ENCODE peak calls at places on chromosomes 1 and 21, in eight cellular contexts. F, O, J, P, K, I, T and R are unnamed samples.
A peak's percentile ranks its signal among the peaks of the same experiment; 100 is the strongest.

GRCh38 chr1:195335541-195335940 is 1272.7 kb downstream of the KCNT2 start:
- DNase-seq in F (no peak), O (no peak), J (no peak), P (no peak), K (no peak), I (no peak), T (no peak), R (no peak)

GRCh38 chr1:66778969-66779368 is 22.1 kb downstream of the INSL5 start:
- DNase-seq in F (no peak), O (no peak), J (no peak), P (no peak), K (no peak), I (no peak), T (no peak), R (no peak)

GRCh38 chr21:34881894-34882371 is 167.2 kb downstream of the RUNX1 start:
- DNase-seq in F (no peak), O (peak; percentile 86), J (peak; percentile 87), P (no peak), K (no peak), I (no peak), T (no peak), R (peak; percentile 82)

GRCh38 chr1:220189750-220190347 is 82.4 kb downstream of the RAB3GAP2 start:
- DNase-seq in F (no peak), O (peak; percentile 60), J (no peak), P (no peak), K (no peak), I (peak; percentile 34), T (no peak), R (peak; percentile 4)

GRCh38 chr1:160910351-160910750 is 25.4 kb upstream of the ITLN1 start:
- DNase-seq in F (no peak), O (no peak), J (no peak), P (no peak), K (no peak), I (no peak), T (no peak), R (no peak)

GRCh38 chr1:45507195-45507594 is 7.1 kb downstream of the MMACHC start:
- DNase-seq in F (no peak), O (no peak), J (no peak), P (no peak), K (no peak), I (no peak), T (no peak), R (no peak)

GRCh38 chr1:33516891-33517550 is 44.6 kb downstream of the ZSCAN20 start:
- DNase-seq in F (no peak), O (peak; percentile 40), J (no peak), P (no peak), K (no peak), I (no peak), T (no peak), R (no peak)

GRCh38 chr1:201556841-201557571 is 18.1 kb downstream of the NAV1 start:
- DNase-seq in F (no peak), O (peak; percentile 46), J (no peak), P (no peak), K (no peak), I (no peak), T (no peak), R (no peak)

GRCh38 chr1:16178596-16179497 is 23.0 kb upstream of the EPHA2 start:
- DNase-seq in F (no peak), O (no peak), J (peak; percentile 73), P (no peak), K (no peak), I (no peak), T (no peak), R (no peak)

GRCh38 chr1:210328032-210328745 is 513 bp upstream of the HHAT start:
- DNase-seq in F (peak; percentile 8), O (no peak), J (no peak), P (no peak), K (no peak), I (no peak), T (no peak), R (no peak)

GRCh38 chr1:149849947-149850360 is 49.4 kb upstream of the BOLA1 start:
- DNase-seq in F (peak; percentile 5), O (peak; percentile 17), J (no peak), P (no peak), K (no peak), I (no peak), T (no peak), R (no peak)

GRCh38 chr1:163650624-163651023 is 328.9 kb downstream of the NUF2 start:
- DNase-seq in F (no peak), O (no peak), J (no peak), P (no peak), K (no peak), I (no peak), T (no peak), R (no peak)

GRCh38 chr1:184624626-184625025 is 130.0 kb downstream of the EDEM3 start:
- DNase-seq in F (no peak), O (no peak), J (no peak), P (no peak), K (no peak), I (no peak), T (no peak), R (peak; percentile 72)

GRCh38 chr1:173422456-173422976 is 54.6 kb upstream of the PRDX6 start:
- DNase-seq in F (no peak), O (no peak), J (no peak), P (no peak), K (no peak), I (peak; percentile 30), T (no peak), R (no peak)

GRCh38 chr21:32392299-32392879 is 423 bp downstream of the URB1 start:
- DNase-seq in F (no peak), O (no peak), J (no peak), P (no peak), K (no peak), I (peak; percentile 34), T (no peak), R (peak; percentile 24)

GRCh38 chr1:161307230-161307768 is 2.5 kb downstream of the MPZ start:
- DNase-seq in F (no peak), O (peak; percentile 58), J (no peak), P (no peak), K (no peak), I (peak; percentile 77), T (no peak), R (no peak)

GRCh38 chr21:45026066-45026745 is 48.2 kb upstream of the ADARB1 start:
- DNase-seq in F (no peak), O (no peak), J (no peak), P (no peak), K (no peak), I (no peak), T (no peak), R (no peak)

GRCh38 chr1:12594490-12594889 is 23.5 kb downstream of the DHRS3 start:
- DNase-seq in F (no peak), O (no peak), J (no peak), P (no peak), K (no peak), I (no peak), T (no peak), R (no peak)
- H3K4me2 ChIP-seq in F (peak overlapping the region; percentile 98), O (no peak overlapping the region), J (peak overlapping the region; percentile 79), P (peak overlapping the region; percentile 87), K (peak overlapping the region; percentile 78), I (no peak overlapping the region), T (no peak overlapping the region), R (no peak overlapping the region)

DNA sequence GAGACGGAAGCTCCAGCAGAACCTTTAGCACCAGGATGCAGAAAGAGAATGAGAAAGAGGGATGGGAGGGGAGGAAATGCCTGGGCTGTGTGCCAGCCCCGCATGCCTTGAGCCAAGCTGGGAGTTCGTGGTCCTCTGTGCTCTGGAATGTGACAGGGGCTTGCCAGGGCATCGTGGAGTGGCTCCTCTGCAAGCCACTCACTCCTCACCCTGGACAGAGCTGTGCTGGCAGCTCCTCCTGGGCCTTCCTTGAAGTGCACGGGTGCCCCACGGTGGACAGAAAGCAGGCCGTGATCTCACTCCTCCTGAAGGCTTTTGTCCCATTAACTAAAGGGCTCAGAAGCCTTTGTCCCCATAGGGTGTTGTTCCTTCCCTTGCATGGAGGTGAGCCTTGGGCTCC is 34.8 kb upstream of the PRELP start:
- DNase-seq in F (peak; percentile 32), O (peak; percentile 88), J (no peak), P (no peak), K (peak; percentile 47), I (no peak), T (no peak), R (peak; percentile 30)
- H2AFZ ChIP-seq in F (peak overlapping the region; percentile 76), O (no peak overlapping the region), J (no peak overlapping the region), P (no peak overlapping the region), K (no peak overlapping the region), I (no peak overlapping the region), T (no peak overlapping the region), R (no peak overlapping the region)

GRCh38 chr21:14881863-14882262 is 182.9 kb downstream of the NRIP1 start:
- DNase-seq in F (no peak), O (no peak), J (no peak), P (no peak), K (no peak), I (no peak), T (no peak), R (no peak)
- H3K4me2 ChIP-seq in F (no peak overlapping the region), O (no peak overlapping the region), J (no peak overlapping the region), P (no peak overlapping the region), K (no peak overlapping the region), I (no peak overlapping the region), T (no peak overlapping the region), R (no peak overlapping the region)

GRCh38 chr1:21175670-21176581 is 771 bp downstream of the EIF4G3 start:
- DNase-seq in F (peak; percentile 58), O (no peak), J (no peak), P (peak; percentile 73), K (peak; percentile 43), I (peak; percentile 59), T (no peak), R (no peak)

GRCh38 chr1:21174230-21174629 is 2.5 kb downstream of the EIF4G3 start:
- DNase-seq in F (no peak), O (no peak), J (no peak), P (no peak), K (no peak), I (no peak), T (no peak), R (no peak)

GRCh38 chr1:21174638-21175323 is 1.9 kb downstream of the EIF4G3 start:
- DNase-seq in F (no peak), O (peak; percentile 69), J (peak; percentile 64), P (no peak), K (no peak), I (no peak), T (no peak), R (peak; percentile 57)

GRCh38 chr1:21176589-21177555 is at the start of gene EIF4G3:
- DNase-seq in F (peak; percentile 99), O (peak; percentile 96), J (peak; percentile 88), P (peak; percentile 100), K (peak; percentile 98), I (peak; percentile 99), T (peak; percentile 75), R (peak; percentile 93)

DNA sequence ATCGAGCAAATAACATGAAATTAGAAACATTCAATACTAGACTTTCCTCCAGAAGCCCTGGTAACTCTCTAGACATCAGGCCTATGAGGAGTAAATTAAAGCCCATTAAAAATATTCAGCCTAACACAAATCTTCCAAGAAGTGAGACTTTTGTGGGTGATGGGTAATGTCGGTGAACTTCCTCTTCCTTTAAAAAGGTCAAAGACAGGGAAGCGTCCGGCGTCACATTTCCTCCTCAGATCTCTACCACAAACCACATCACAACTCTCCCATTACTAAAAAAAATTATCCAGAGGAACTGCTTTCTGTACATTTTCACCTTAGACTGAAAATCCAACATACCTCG is 1.4 kb downstream of the EIF4G3 start:
- DNase-seq in F (no peak), O (peak; percentile 43), J (peak; percentile 48), P (no peak), K (no peak), I (no peak), T (no peak), R (peak; percentile 34)
- H2AFZ ChIP-seq in F (no peak overlapping the region), O (no peak overlapping the region), J (no peak overlapping the region), P (no peak overlapping the region), K (no peak overlapping the region), I (peak overlapping the region; percentile 73), T (no peak overlapping the region), R (no peak overlapping the region)